ENCODE peak calls at places on chromosomes 16 and 17, in five cellular contexts. One of them, this sample, is unnamed. For H3K27me3 and H3K36me3, the result is how much of the 10 kb centered on the place peaks cover.

GRCh38 chr17:45139533-45139920 is 4.0 kb downstream of the ACBD4 start:
- DNase-seq in aorta: peak
- DNase-seq in uterus: no peak
- DNase-seq in left ventricle myocardium inferior: no peak
- DNase-seq in kidney epithelial cell: no peak
- DNase-seq in this sample: no peak

GRCh38 chr16:2152695-2153506 is 2.7 kb upstream of the TRAF7 start:
- DNase-seq in left ventricle myocardium inferior: no peak
- DNase-seq in uterus: no peak
- DNase-seq in aorta: peak
- DNase-seq in kidney epithelial cell: no peak
- DNase-seq in this sample: peak

GRCh38 chr17:1746975-1747543 is 4.4 kb downstream of the SERPINF2 start:
- DNase-seq in kidney epithelial cell: no peak
- DNase-seq in uterus: peak
- DNase-seq in left ventricle myocardium inferior: no peak
- DNase-seq in aorta: no peak
- DNase-seq in this sample: no peak

GRCh38 chr17:78643326-78643725 is 66.1 kb upstream of the DNAH17 start:
- DNase-seq in uterus: no peak
- DNase-seq in left ventricle myocardium inferior: no peak
- DNase-seq in aorta: peak
- DNase-seq in kidney epithelial cell: no peak
- DNase-seq in this sample: no peak

GRCh38 chr16:68444058-68444657 is 4.2 kb downstream of the SMPD3 start:
- DNase-seq in aorta: no peak
- DNase-seq in uterus: no peak
- DNase-seq in kidney epithelial cell: no peak
- DNase-seq in left ventricle myocardium inferior: no peak
- DNase-seq in this sample: no peak

GRCh38 chr17:48612854-48613691 is 2.0 kb downstream of the HOXB8 start:
- DNase-seq in uterus: no peak
- DNase-seq in kidney epithelial cell: no peak
- DNase-seq in left ventricle myocardium inferior: no peak
- DNase-seq in aorta: peak
- DNase-seq in this sample: no peak

GRCh38 chr16:87877942-87878507 is 8.7 kb upstream of the SLC7A5 start:
- DNase-seq in kidney epithelial cell: no peak
- DNase-seq in left ventricle myocardium inferior: no peak
- DNase-seq in uterus: no peak
- DNase-seq in aorta: no peak
- DNase-seq in this sample: no peak

GRCh38 chr17:65173284-65173793 is 36.2 kb downstream of the RGS9 start:
- DNase-seq in aorta: no peak
- DNase-seq in uterus: no peak
- DNase-seq in kidney epithelial cell: peak
- DNase-seq in left ventricle myocardium inferior: no peak
- DNase-seq in this sample: no peak

GRCh38 chr17:7974638-7975131 is 27.7 kb upstream of the GUCY2D start:
- DNase-seq in aorta: no peak
- DNase-seq in left ventricle myocardium inferior: no peak
- DNase-seq in kidney epithelial cell: no peak
- DNase-seq in uterus: no peak
- DNase-seq in this sample: no peak

GRCh38 chr16:20114356-20114755 is 40.7 kb upstream of the GPR139 start:
- DNase-seq in left ventricle myocardium inferior: no peak
- DNase-seq in uterus: no peak
- DNase-seq in kidney epithelial cell: no peak
- DNase-seq in aorta: peak
- DNase-seq in this sample: no peak

GRCh38 chr17:42833771-42834422 is 700 bp downstream of the PSME3 start:
- DNase-seq in uterus: no peak
- DNase-seq in kidney epithelial cell: no peak
- DNase-seq in aorta: no peak
- DNase-seq in left ventricle myocardium inferior: no peak
- DNase-seq in this sample: no peak

GRCh38 chr16:86630471-86630870 is 52.1 kb downstream of the FOXL1 start:
- DNase-seq in kidney epithelial cell: no peak
- DNase-seq in left ventricle myocardium inferior: peak
- DNase-seq in uterus: no peak
- DNase-seq in aorta: peak
- DNase-seq in this sample: no peak

GRCh38 chr16:87391324-87391949 is 699 bp upstream of the MAP1LC3B start:
- DNase-seq in kidney epithelial cell: no peak
- DNase-seq in uterus: peak
- DNase-seq in left ventricle myocardium inferior: peak
- DNase-seq in aorta: peak
- DNase-seq in this sample: peak

GRCh38 chr16:27286446-27286845 is 17.9 kb upstream of the NSMCE1 start:
- DNase-seq in aorta: no peak
- DNase-seq in kidney epithelial cell: peak
- DNase-seq in uterus: no peak
- DNase-seq in left ventricle myocardium inferior: no peak
- DNase-seq in this sample: no peak

GRCh38 chr17:27049104-27049784 is 244.7 kb upstream of the WSB1 start:
- DNase-seq in uterus: no peak
- DNase-seq in left ventricle myocardium inferior: no peak
- DNase-seq in aorta: no peak
- DNase-seq in kidney epithelial cell: no peak
- DNase-seq in this sample: no peak

GRCh38 chr16:86626966-86627365 is 48.6 kb downstream of the FOXL1 start:
- DNase-seq in left ventricle myocardium inferior: no peak
- DNase-seq in uterus: no peak
- DNase-seq in kidney epithelial cell: no peak
- DNase-seq in aorta: peak
- DNase-seq in this sample: no peak

GRCh38 chr17:66964930-66965800 is 658 bp downstream of the CACNG4 start:
- DNase-seq in aorta: no peak
- DNase-seq in kidney epithelial cell: no peak
- DNase-seq in left ventricle myocardium inferior: no peak
- DNase-seq in uterus: no peak
- DNase-seq in this sample: no peak

GRCh38 chr17:57597531-57598453 is 147.3 kb downstream of the CCDC182 start:
- DNase-seq in uterus: peak
- DNase-seq in aorta: no peak
- DNase-seq in kidney epithelial cell: no peak
- DNase-seq in left ventricle myocardium inferior: peak
- DNase-seq in this sample: no peak

GRCh38 chr17:75411328-75412067 is 6.0 kb upstream of the GRB2 start:
- DNase-seq in aorta: no peak
- DNase-seq in uterus: no peak
- DNase-seq in left ventricle myocardium inferior: no peak
- DNase-seq in kidney epithelial cell: no peak
- DNase-seq in this sample: no peak

GRCh38 chr16:80875616-80876015 is 71.2 kb upstream of the CDYL2 start:
- DNase-seq in aorta: no peak
- DNase-seq in kidney epithelial cell: no peak
- DNase-seq in uterus: no peak
- DNase-seq in left ventricle myocardium inferior: no peak
- DNase-seq in this sample: no peak

GRCh38 chr17:81154961-81155360 is 10.3 kb upstream of the PVALEF start:
- DNase-seq in left ventricle myocardium inferior: no peak
- DNase-seq in aorta: no peak
- DNase-seq in uterus: no peak
- DNase-seq in kidney epithelial cell: no peak
- DNase-seq in this sample: no peak

GRCh38 chr16:69057400-69058378 is 47.8 kb upstream of the HAS3 start:
- DNase-seq in kidney epithelial cell: no peak
- DNase-seq in left ventricle myocardium inferior: no peak
- DNase-seq in aorta: no peak
- DNase-seq in uterus: peak
- DNase-seq in this sample: no peak

GRCh38 chr16:12225816-12226480 is 249.4 kb downstream of the SNX29 start:
- DNase-seq in left ventricle myocardium inferior: no peak
- DNase-seq in aorta: no peak
- DNase-seq in uterus: no peak
- DNase-seq in kidney epithelial cell: no peak
- DNase-seq in this sample: no peak

GRCh38 chr17:39178516-39178915 is 12.6 kb upstream of the ARL5C start:
- DNase-seq in kidney epithelial cell: no peak
- DNase-seq in uterus: no peak
- DNase-seq in left ventricle myocardium inferior: no peak
- DNase-seq in aorta: no peak
- DNase-seq in this sample: no peak

GRCh38 chr17:83078378-83079339 is 750 bp upstream of the METRNL start:
- DNase-seq in kidney epithelial cell: no peak
- DNase-seq in aorta: no peak
- DNase-seq in uterus: peak
- DNase-seq in left ventricle myocardium inferior: no peak
- DNase-seq in this sample: no peak

GRCh38 chr17:77316191-77316641 is 175.4 kb downstream of the SEC14L1 start:
- DNase-seq in aorta: peak
- DNase-seq in kidney epithelial cell: no peak
- DNase-seq in uterus: peak
- DNase-seq in left ventricle myocardium inferior: no peak
- DNase-seq in this sample: peak

GRCh38 chr16:9363520-9363919 is 272.1 kb downstream of the HAPSTR1 start:
- DNase-seq in kidney epithelial cell: no peak
- DNase-seq in aorta: no peak
- DNase-seq in uterus: no peak
- DNase-seq in left ventricle myocardium inferior: no peak
- DNase-seq in this sample: no peak

GRCh38 chr17:75848523-75849303 is 4.5 kb upstream of the UNC13D start:
- DNase-seq in left ventricle myocardium inferior: peak
- DNase-seq in uterus: peak
- DNase-seq in aorta: peak
- DNase-seq in kidney epithelial cell: no peak
- DNase-seq in this sample: peak

GRCh38 chr17:49964539-49965521 is 4.2 kb upstream of the DLX4 start:
- DNase-seq in aorta: no peak
- DNase-seq in uterus: no peak
- DNase-seq in left ventricle myocardium inferior: no peak
- DNase-seq in kidney epithelial cell: no peak
- DNase-seq in this sample: no peak
- H3K27me3 ChIP-seq in aorta: under half
- H3K27me3 ChIP-seq in uterus: half or more
- H3K27me3 ChIP-seq in left ventricle myocardium inferior: half or more
- H3K27me3 ChIP-seq in kidney epithelial cell: half or more
- H3K27me3 ChIP-seq in this sample: half or more

GRCh38 chr16:57432505-57432904 is 14.7 kb downstream of the CIAPIN1 start:
- DNase-seq in uterus: no peak
- DNase-seq in aorta: no peak
- DNase-seq in kidney epithelial cell: no peak
- DNase-seq in left ventricle myocardium inferior: no peak
- DNase-seq in this sample: no peak
- H3K36me3 ChIP-seq in uterus: under half
- H3K36me3 ChIP-seq in aorta: under half
- H3K36me3 ChIP-seq in kidney epithelial cell: under half
- H3K36me3 ChIP-seq in left ventricle myocardium inferior: half or more
- H3K36me3 ChIP-seq in this sample: half or more

GRCh38 chr16:89343501-89344291 is 126.2 kb downstream of the ZNF778 start:
- DNase-seq in uterus: no peak
- DNase-seq in kidney epithelial cell: peak
- DNase-seq in left ventricle myocardium inferior: no peak
- DNase-seq in aorta: peak
- DNase-seq in this sample: no peak
- H3K4me3 ChIP-seq in uterus: no peak
- H3K4me3 ChIP-seq in kidney epithelial cell: peak
- H3K4me3 ChIP-seq in left ventricle myocardium inferior: no peak
- H3K4me3 ChIP-seq in aorta: no peak
- H3K4me3 ChIP-seq in this sample: no peak

GRCh38 chr17:3693099-3693498 is 2.9 kb downstream of the P2RX5 start:
- DNase-seq in left ventricle myocardium inferior: no peak
- DNase-seq in uterus: no peak
- DNase-seq in aorta: no peak
- DNase-seq in kidney epithelial cell: no peak
- DNase-seq in this sample: no peak
- H3K27me3 ChIP-seq in left ventricle myocardium inferior: half or more
- H3K27me3 ChIP-seq in uterus: under half
- H3K27me3 ChIP-seq in aorta: under half
- H3K27me3 ChIP-seq in kidney epithelial cell: under half
- H3K27me3 ChIP-seq in this sample: half or more

GRCh38 chr17:17401271-17401781 is 75.5 kb upstream of the MED9 start:
- DNase-seq in left ventricle myocardium inferior: no peak
- DNase-seq in uterus: no peak
- DNase-seq in aorta: no peak
- DNase-seq in kidney epithelial cell: no peak
- DNase-seq in this sample: no peak

GRCh38 chr17:17398928-17399926 is 77.6 kb upstream of the MED9 start:
- DNase-seq in aorta: peak
- DNase-seq in uterus: no peak
- DNase-seq in left ventricle myocardium inferior: no peak
- DNase-seq in kidney epithelial cell: no peak
- DNase-seq in this sample: no peak

GRCh38 chr17:17400566-17401184 is 76.1 kb upstream of the MED9 start:
- DNase-seq in kidney epithelial cell: no peak
- DNase-seq in left ventricle myocardium inferior: no peak
- DNase-seq in uterus: no peak
- DNase-seq in aorta: no peak
- DNase-seq in this sample: no peak

GRCh38 chr17:17398188-17398927 is 78.4 kb upstream of the MED9 start:
- DNase-seq in left ventricle myocardium inferior: peak
- DNase-seq in aorta: no peak
- DNase-seq in kidney epithelial cell: no peak
- DNase-seq in uterus: no peak
- DNase-seq in this sample: peak

DNA sequence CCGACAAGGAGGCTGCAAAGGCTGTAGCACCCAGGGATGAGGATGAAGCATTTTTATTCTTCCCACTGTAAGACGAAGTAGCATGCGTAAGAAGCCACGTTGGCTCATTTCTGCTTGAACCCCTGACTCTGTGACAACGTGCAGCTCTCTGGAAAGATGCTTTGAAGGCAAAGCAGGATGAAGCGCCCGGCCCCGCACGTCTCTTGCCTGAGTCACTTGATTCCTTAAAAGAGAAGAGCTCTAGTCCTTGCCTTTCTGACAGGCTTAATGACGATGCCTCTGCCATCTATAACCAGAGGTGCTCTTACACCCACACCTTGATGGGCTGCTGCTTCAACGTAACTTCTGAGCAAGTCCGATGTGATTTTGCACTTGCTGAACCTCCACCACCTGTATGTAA is 76.7 kb upstream of the MED9 start:
- DNase-seq in kidney epithelial cell: no peak
- DNase-seq in aorta: no peak
- DNase-seq in left ventricle myocardium inferior: no peak
- DNase-seq in uterus: no peak
- DNase-seq in this sample: no peak
- H3K36me3 ChIP-seq in kidney epithelial cell: under half
- H3K36me3 ChIP-seq in aorta: under half
- H3K36me3 ChIP-seq in left ventricle myocardium inferior: under half
- H3K36me3 ChIP-seq in uterus: under half
- H3K36me3 ChIP-seq in this sample: under half

DNA sequence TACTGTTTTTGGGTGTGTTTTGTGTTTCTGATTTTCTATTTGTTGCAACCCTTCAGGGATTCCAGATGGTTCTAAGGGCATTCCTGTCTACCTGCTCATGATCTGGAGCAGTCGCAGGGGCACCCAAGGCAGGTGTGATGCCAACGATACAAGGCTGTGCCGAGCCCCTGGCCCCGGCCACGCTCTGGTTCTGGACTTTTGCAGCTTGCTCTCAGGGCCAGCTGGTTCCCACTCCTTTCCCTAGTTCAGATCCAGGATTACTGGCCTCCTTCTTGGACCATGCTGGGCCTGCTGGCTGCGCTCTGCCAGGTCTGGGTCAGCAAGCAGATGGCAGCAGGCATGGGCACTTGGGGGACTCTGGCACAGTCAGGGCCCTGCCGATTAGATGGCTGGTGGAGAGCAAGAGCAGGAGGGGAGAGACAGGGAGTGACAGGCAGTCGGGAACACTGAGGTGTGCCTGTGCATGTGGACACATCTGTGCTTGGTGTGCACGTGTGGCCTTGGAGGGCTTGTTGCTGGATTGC is 15.2 kb upstream of the RAP1GAP2 start:
- DNase-seq in aorta: no peak
- DNase-seq in left ventricle myocardium inferior: no peak
- DNase-seq in kidney epithelial cell: no peak
- DNase-seq in uterus: no peak
- DNase-seq in this sample: no peak
- H3K4me3 ChIP-seq in aorta: no peak
- H3K4me3 ChIP-seq in left ventricle myocardium inferior: no peak
- H3K4me3 ChIP-seq in kidney epithelial cell: no peak
- H3K4me3 ChIP-seq in uterus: no peak
- H3K4me3 ChIP-seq in this sample: no peak